ENCODE peak calls at places on chromosomes 12 and 14, in five cellular contexts. Q, Z, N, W and Y are unnamed samples.

GRCh38 chr14:78316058-78316457 is 145.9 kb downstream of the NRXN3 start:
- DNase-seq in W (no peak), N (no peak), Q (no peak), Z (no peak), Y (no peak)

GRCh38 chr12:108478611-108479010 is 36.5 kb upstream of the FICD start:
- DNase-seq in W (no peak), Q (no peak), Z (no peak), N (no peak), Y (no peak)

GRCh38 chr12:126182619-126183236 is 1117.5 kb downstream of the AACS start:
- DNase-seq in Q (no peak), N (no peak), Z (no peak), W (no peak), Y (no peak)

GRCh38 chr12:90842477-90842876 is 112.5 kb downstream of the CCER1 start:
- DNase-seq in N (no peak), Q (no peak), W (no peak), Z (peak; percentile 30), Y (peak; percentile 18)

GRCh38 chr12:22014783-22015144 is 31.3 kb upstream of the CMAS start:
- DNase-seq in Q (no peak), W (no peak), N (no peak), Z (no peak), Y (no peak)

GRCh38 chr14:33679461-33680225 is 271.2 kb downstream of the EGLN3 start:
- DNase-seq in N (peak; percentile 67), Z (peak; percentile 66), Q (no peak), W (no peak), Y (no peak)

GRCh38 chr14:67241416-67242362 is at the start of gene PALS1:
- DNase-seq in Z (peak; percentile 84), W (peak; percentile 0), N (peak; percentile 65), Q (peak; percentile 40), Y (no peak)

GRCh38 chr12:3658327-3659163 is 94.4 kb downstream of the CRACR2A start:
- DNase-seq in W (no peak), N (peak; percentile 61), Z (peak; percentile 6), Q (peak; percentile 60), Y (peak; percentile 47)

GRCh38 chr12:110465024-110465423 is 3.0 kb downstream of the GPN3 start:
- DNase-seq in Q (no peak), Z (no peak), N (no peak), W (no peak), Y (no peak)